ENCODE peak calls at places on chromosomes 1 and 21, in nine cellular contexts. P is kidney tubule cell; V is heart right ventricle; B is Daoy; E is endothelial cell of umbilical vein; S is mucosa of gallbladder; M is H54; Z is activated T-cell treated with anti-CD3 and anti-CD28 coated beads, Interleukin-2, amount 50 U/mL, for 72 hours; J is germinal center. H is an unnamed sample.
A peak's percentile ranks its signal among the peaks of the same experiment; 100 is the strongest.

GRCh38 chr1:230005040-230005439 is 62.0 kb upstream of the GALNT2 start:
- DNase-seq in P (no peak), V (no peak), B (no peak), E (no peak), S (no peak), M (no peak), Z (no peak), J (no peak), H (no peak)

GRCh38 chr1:91622586-91622985 is 121.9 kb downstream of the CDC7 start:
- DNase-seq in P (no peak), V (peak; percentile 66), B (no peak), E (no peak), S (peak; percentile 35), M (no peak), Z (no peak), J (no peak), H (no peak)

GRCh38 chr21:32298148-32298559 is 501 bp upstream of the MRAP start:
- DNase-seq in P (no peak), V (no peak), B (no peak), E (no peak), S (no peak), M (no peak), Z (no peak), J (no peak), H (no peak)

GRCh38 chr1:54052470-54052933 is 502 bp downstream of the TMEM59 start:
- DNase-seq in P (peak; percentile 63), V (no peak), B (peak; percentile 52), E (peak; percentile 55), S (peak; percentile 41), M (peak; percentile 45), Z (peak; percentile 38), J (peak; percentile 45), H (peak; percentile 26)

GRCh38 chr1:32538887-32539583 is at the start of gene ZBTB8A:
- DNase-seq in P (peak; percentile 65), V (peak; percentile 19), B (peak; percentile 66), E (peak; percentile 79), S (peak; percentile 11), M (peak; percentile 54), Z (peak; percentile 13), J (peak; percentile 32), H (no peak)

GRCh38 chr1:117615474-117615873 is 9.6 kb downstream of the TENT5C start:
- DNase-seq in P (no peak), V (no peak), B (no peak), E (no peak), S (no peak), M (no peak), Z (peak; percentile 48), J (no peak), H (no peak)

GRCh38 chr1:101308001-101308659 is 71.3 kb downstream of the S1PR1 start:
- DNase-seq in P (no peak), V (no peak), B (no peak), E (no peak), S (no peak), M (no peak), Z (no peak), J (no peak), H (no peak)

GRCh38 chr1:36605942-36606690 is 123.4 kb upstream of the CSF3R start:
- DNase-seq in P (no peak), V (no peak), B (no peak), E (no peak), S (no peak), M (no peak), Z (no peak), J (no peak), H (no peak)

GRCh38 chr21:34946385-34947121 is 102.5 kb downstream of the RUNX1 start:
- DNase-seq in P (no peak), V (no peak), B (no peak), E (no peak), S (no peak), M (no peak), Z (peak; percentile 56), J (peak; percentile 10), H (no peak)

GRCh38 chr1:86504130-86504479 is 35.4 kb downstream of the CLCA1 start:
- DNase-seq in P (no peak), V (no peak), B (no peak), E (no peak), S (no peak), M (no peak), Z (no peak), J (no peak), H (no peak)